ENCODE peak calls at places on chromosomes 13 and 19, in five cellular contexts. L is GM12891; H is neural progenitor cell; J is NCI-H2081; K is naive thymus-derived CD8-positive, alpha-beta T cell. X is an unnamed sample.

GRCh38 chr13:76516013-76516412 is 370.2 kb downstream of the KCTD12 start:
- DNase-seq in L (no peak), H (no peak), J (no peak), K (no peak), X (no peak)

GRCh38 chr19:55046975-55047622 is 9.0 kb upstream of the GP6 start:
- DNase-seq in L (no peak), H (no peak), J (no peak), K (no peak), X (no peak)

GRCh38 chr19:42471554-42472249 is 29.0 kb upstream of the CXCL17 start:
- DNase-seq in L (no peak), H (no peak), J (no peak), K (no peak), X (peak; percentile 23)

GRCh38 chr13:28040977-28041376 is 52.5 kb upstream of the URAD start:
- DNase-seq in L (no peak), H (no peak), J (no peak), K (no peak), X (no peak)

GRCh38 chr13:84121456-84121855 is 239.2 kb upstream of the SLITRK1 start:
- DNase-seq in L (no peak), H (peak; percentile 40), J (no peak), K (no peak), X (no peak)

GRCh38 chr13:21717817-21718216 is 46.9 kb downstream of the FGF9 start:
- DNase-seq in L (no peak), H (peak; percentile 26), J (no peak), K (no peak), X (no peak)

GRCh38 chr13:112119192-112120030 is 52.5 kb downstream of the SOX1 start:
- DNase-seq in L (no peak), H (no peak), J (no peak), K (no peak), X (no peak)

GRCh38 chr13:42836930-42837329 is 55.5 kb downstream of the FAM216B start:
- DNase-seq in L (no peak), H (peak; percentile 25), J (no peak), K (no peak), X (peak; percentile 47)